ENCODE peak calls at places on chromosomes 1 and 21, in ten cellular contexts. One of them, this sample, is unnamed. For H3K4me1, the result is how much of the 10 kb centered on the place peaks cover.

GRCh38 chr1:153619171-153619570 is 3.0 kb upstream of the S100A14 start:
- DNase-seq in heart left ventricle: no peak
- DNase-seq in adrenal gland: no peak
- DNase-seq in CD4-positive, alpha-beta memory T cell: no peak
- DNase-seq in CD8-positive, alpha-beta memory T cell: no peak
- DNase-seq in left ventricle myocardium inferior: no peak
- DNase-seq in aorta: no peak
- DNase-seq in neuronal stem cell: no peak
- DNase-seq in CD8-positive, alpha-beta T cell: no peak
- DNase-seq in endothelial cell of umbilical vein: no peak
- DNase-seq in this sample: no peak

GRCh38 chr21:39911286-39911685 is 44.0 kb downstream of the PCP4 start:
- DNase-seq in heart left ventricle: no peak
- DNase-seq in adrenal gland: no peak
- DNase-seq in CD4-positive, alpha-beta memory T cell: no peak
- DNase-seq in CD8-positive, alpha-beta memory T cell: no peak
- DNase-seq in left ventricle myocardium inferior: no peak
- DNase-seq in aorta: no peak
- DNase-seq in neuronal stem cell: no peak
- DNase-seq in CD8-positive, alpha-beta T cell: no peak
- DNase-seq in endothelial cell of umbilical vein: no peak
- DNase-seq in this sample: no peak

GRCh38 chr21:38095220-38095619 is 161.6 kb upstream of the KCNJ15 start:
- DNase-seq in heart left ventricle: no peak
- DNase-seq in adrenal gland: no peak
- DNase-seq in CD4-positive, alpha-beta memory T cell: no peak
- DNase-seq in CD8-positive, alpha-beta memory T cell: no peak
- DNase-seq in left ventricle myocardium inferior: no peak
- DNase-seq in aorta: no peak
- DNase-seq in neuronal stem cell: no peak
- DNase-seq in CD8-positive, alpha-beta T cell: no peak
- DNase-seq in endothelial cell of umbilical vein: no peak
- DNase-seq in this sample: no peak

GRCh38 chr21:38569733-38570132 is 71.5 kb upstream of the ERG start:
- DNase-seq in heart left ventricle: no peak
- DNase-seq in adrenal gland: no peak
- DNase-seq in CD4-positive, alpha-beta memory T cell: no peak
- DNase-seq in CD8-positive, alpha-beta memory T cell: no peak
- DNase-seq in left ventricle myocardium inferior: no peak
- DNase-seq in aorta: no peak
- DNase-seq in neuronal stem cell: no peak
- DNase-seq in CD8-positive, alpha-beta T cell: no peak
- DNase-seq in endothelial cell of umbilical vein: no peak
- DNase-seq in this sample: no peak

GRCh38 chr21:42239973-42240372 is 21.0 kb downstream of the ABCG1 start:
- DNase-seq in heart left ventricle: no peak
- DNase-seq in adrenal gland: no peak
- DNase-seq in CD4-positive, alpha-beta memory T cell: no peak
- DNase-seq in CD8-positive, alpha-beta memory T cell: no peak
- DNase-seq in left ventricle myocardium inferior: peak
- DNase-seq in aorta: peak
- DNase-seq in neuronal stem cell: no peak
- DNase-seq in CD8-positive, alpha-beta T cell: no peak
- DNase-seq in endothelial cell of umbilical vein: no peak
- DNase-seq in this sample: no peak

GRCh38 chr1:198771562-198772153 is 132.8 kb downstream of the PTPRC start:
- DNase-seq in heart left ventricle: no peak
- DNase-seq in adrenal gland: no peak
- DNase-seq in CD4-positive, alpha-beta memory T cell: no peak
- DNase-seq in CD8-positive, alpha-beta memory T cell: no peak
- DNase-seq in left ventricle myocardium inferior: no peak
- DNase-seq in aorta: no peak
- DNase-seq in neuronal stem cell: peak
- DNase-seq in CD8-positive, alpha-beta T cell: no peak
- DNase-seq in endothelial cell of umbilical vein: peak
- DNase-seq in this sample: peak

GRCh38 chr21:20943476-20944085 is 54.6 kb upstream of the NCAM2 start:
- DNase-seq in heart left ventricle: no peak
- DNase-seq in adrenal gland: no peak
- DNase-seq in CD4-positive, alpha-beta memory T cell: no peak
- DNase-seq in CD8-positive, alpha-beta memory T cell: no peak
- DNase-seq in left ventricle myocardium inferior: no peak
- DNase-seq in aorta: no peak
- DNase-seq in neuronal stem cell: no peak
- DNase-seq in CD8-positive, alpha-beta T cell: no peak
- DNase-seq in endothelial cell of umbilical vein: no peak
- DNase-seq in this sample: no peak

GRCh38 chr1:2502661-2503553 is 23.5 kb downstream of the PANK4 start:
- DNase-seq in heart left ventricle: no peak
- DNase-seq in adrenal gland: no peak
- DNase-seq in CD4-positive, alpha-beta memory T cell: no peak
- DNase-seq in CD8-positive, alpha-beta memory T cell: no peak
- DNase-seq in left ventricle myocardium inferior: no peak
- DNase-seq in aorta: no peak
- DNase-seq in neuronal stem cell: no peak
- DNase-seq in CD8-positive, alpha-beta T cell: no peak
- DNase-seq in endothelial cell of umbilical vein: no peak
- DNase-seq in this sample: no peak

GRCh38 chr1:155050560-155051341 is at the start of gene ADAM15:
- DNase-seq in heart left ventricle: peak
- DNase-seq in adrenal gland: peak
- DNase-seq in CD4-positive, alpha-beta memory T cell: peak
- DNase-seq in CD8-positive, alpha-beta memory T cell: peak
- DNase-seq in left ventricle myocardium inferior: peak
- DNase-seq in aorta: peak
- DNase-seq in neuronal stem cell: peak
- DNase-seq in CD8-positive, alpha-beta T cell: peak
- DNase-seq in endothelial cell of umbilical vein: peak
- DNase-seq in this sample: peak

GRCh38 chr1:1346501-1346890 is 2.7 kb downstream of the DVL1 start:
- DNase-seq in heart left ventricle: no peak
- DNase-seq in adrenal gland: no peak
- DNase-seq in CD4-positive, alpha-beta memory T cell: no peak
- DNase-seq in CD8-positive, alpha-beta memory T cell: no peak
- DNase-seq in left ventricle myocardium inferior: no peak
- DNase-seq in aorta: no peak
- DNase-seq in neuronal stem cell: no peak
- DNase-seq in CD8-positive, alpha-beta T cell: no peak
- DNase-seq in endothelial cell of umbilical vein: no peak
- DNase-seq in this sample: no peak

GRCh38 chr21:27047331-27048314 is 80.7 kb upstream of the ADAMTS5 start:
- DNase-seq in heart left ventricle: no peak
- DNase-seq in adrenal gland: no peak
- DNase-seq in CD4-positive, alpha-beta memory T cell: no peak
- DNase-seq in CD8-positive, alpha-beta memory T cell: no peak
- DNase-seq in left ventricle myocardium inferior: no peak
- DNase-seq in aorta: no peak
- DNase-seq in neuronal stem cell: peak
- DNase-seq in CD8-positive, alpha-beta T cell: no peak
- DNase-seq in endothelial cell of umbilical vein: no peak
- DNase-seq in this sample: peak

GRCh38 chr1:8794605-8795004 is 22.8 kb downstream of the RERE start:
- DNase-seq in heart left ventricle: no peak
- DNase-seq in adrenal gland: no peak
- DNase-seq in CD4-positive, alpha-beta memory T cell: no peak
- DNase-seq in CD8-positive, alpha-beta memory T cell: no peak
- DNase-seq in left ventricle myocardium inferior: no peak
- DNase-seq in aorta: no peak
- DNase-seq in neuronal stem cell: no peak
- DNase-seq in CD8-positive, alpha-beta T cell: peak
- DNase-seq in endothelial cell of umbilical vein: no peak
- DNase-seq in this sample: no peak
- H3K4me1 ChIP-seq in heart left ventricle: under half
- H3K4me1 ChIP-seq in adrenal gland: under half
- H3K4me1 ChIP-seq in CD4-positive, alpha-beta memory T cell: under half
- H3K4me1 ChIP-seq in CD8-positive, alpha-beta memory T cell: under half
- H3K4me1 ChIP-seq in left ventricle myocardium inferior: under half
- H3K4me1 ChIP-seq in aorta: under half
- H3K4me1 ChIP-seq in neuronal stem cell: under half
- H3K4me1 ChIP-seq in CD8-positive, alpha-beta T cell: under half
- H3K4me1 ChIP-seq in endothelial cell of umbilical vein: under half
- H3K4me1 ChIP-seq in this sample: under half

GRCh38 chr1:67459068-67459467 is 28.9 kb upstream of the SERBP1 start:
- DNase-seq in heart left ventricle: no peak
- DNase-seq in adrenal gland: no peak
- DNase-seq in CD4-positive, alpha-beta memory T cell: no peak
- DNase-seq in CD8-positive, alpha-beta memory T cell: no peak
- DNase-seq in left ventricle myocardium inferior: no peak
- DNase-seq in aorta: no peak
- DNase-seq in neuronal stem cell: no peak
- DNase-seq in CD8-positive, alpha-beta T cell: no peak
- DNase-seq in endothelial cell of umbilical vein: no peak
- DNase-seq in this sample: no peak

GRCh38 chr1:67463298-67463960 is 33.2 kb upstream of the SERBP1 start:
- DNase-seq in heart left ventricle: no peak
- DNase-seq in adrenal gland: no peak
- DNase-seq in CD4-positive, alpha-beta memory T cell: no peak
- DNase-seq in CD8-positive, alpha-beta memory T cell: no peak
- DNase-seq in left ventricle myocardium inferior: no peak
- DNase-seq in aorta: no peak
- DNase-seq in neuronal stem cell: peak
- DNase-seq in CD8-positive, alpha-beta T cell: no peak
- DNase-seq in endothelial cell of umbilical vein: no peak
- DNase-seq in this sample: peak

GRCh38 chr1:67457247-67457646 is 27.0 kb upstream of the SERBP1 start:
- DNase-seq in heart left ventricle: no peak
- DNase-seq in adrenal gland: no peak
- DNase-seq in CD4-positive, alpha-beta memory T cell: no peak
- DNase-seq in CD8-positive, alpha-beta memory T cell: no peak
- DNase-seq in left ventricle myocardium inferior: no peak
- DNase-seq in aorta: no peak
- DNase-seq in neuronal stem cell: no peak
- DNase-seq in CD8-positive, alpha-beta T cell: no peak
- DNase-seq in endothelial cell of umbilical vein: no peak
- DNase-seq in this sample: no peak

GRCh38 chr1:67460648-67461500 is 30.7 kb upstream of the SERBP1 start:
- DNase-seq in heart left ventricle: peak
- DNase-seq in adrenal gland: no peak
- DNase-seq in CD4-positive, alpha-beta memory T cell: no peak
- DNase-seq in CD8-positive, alpha-beta memory T cell: no peak
- DNase-seq in left ventricle myocardium inferior: peak
- DNase-seq in aorta: peak
- DNase-seq in neuronal stem cell: no peak
- DNase-seq in CD8-positive, alpha-beta T cell: no peak
- DNase-seq in endothelial cell of umbilical vein: no peak
- DNase-seq in this sample: no peak

GRCh38 chr1:67458663-67459062 is 28.5 kb upstream of the SERBP1 start:
- DNase-seq in heart left ventricle: no peak
- DNase-seq in adrenal gland: no peak
- DNase-seq in CD4-positive, alpha-beta memory T cell: no peak
- DNase-seq in CD8-positive, alpha-beta memory T cell: no peak
- DNase-seq in left ventricle myocardium inferior: no peak
- DNase-seq in aorta: no peak
- DNase-seq in neuronal stem cell: no peak
- DNase-seq in CD8-positive, alpha-beta T cell: no peak
- DNase-seq in endothelial cell of umbilical vein: no peak
- DNase-seq in this sample: no peak
- H3K27ac ChIP-seq in heart left ventricle: no peak
- H3K27ac ChIP-seq in adrenal gland: no peak
- H3K27ac ChIP-seq in CD4-positive, alpha-beta memory T cell: no peak
- H3K27ac ChIP-seq in CD8-positive, alpha-beta memory T cell: no peak
- H3K27ac ChIP-seq in left ventricle myocardium inferior: no peak
- H3K27ac ChIP-seq in aorta: no peak
- H3K27ac ChIP-seq in neuronal stem cell: no peak
- H3K27ac ChIP-seq in CD8-positive, alpha-beta T cell: no peak
- H3K27ac ChIP-seq in endothelial cell of umbilical vein: no peak
- H3K27ac ChIP-seq in this sample: no peak

GRCh38 chr1:9442266-9442846 is 96.9 kb upstream of the SLC25A33 start:
- DNase-seq in heart left ventricle: no peak
- DNase-seq in adrenal gland: no peak
- DNase-seq in CD4-positive, alpha-beta memory T cell: no peak
- DNase-seq in CD8-positive, alpha-beta memory T cell: no peak
- DNase-seq in left ventricle myocardium inferior: no peak
- DNase-seq in aorta: no peak
- DNase-seq in neuronal stem cell: no peak
- DNase-seq in CD8-positive, alpha-beta T cell: no peak
- DNase-seq in endothelial cell of umbilical vein: peak
- DNase-seq in this sample: no peak
- H3K4me1 ChIP-seq in heart left ventricle: under half
- H3K4me1 ChIP-seq in adrenal gland: under half
- H3K4me1 ChIP-seq in CD4-positive, alpha-beta memory T cell: under half
- H3K4me1 ChIP-seq in CD8-positive, alpha-beta memory T cell: under half
- H3K4me1 ChIP-seq in left ventricle myocardium inferior: half or more
- H3K4me1 ChIP-seq in aorta: under half
- H3K4me1 ChIP-seq in neuronal stem cell: under half
- H3K4me1 ChIP-seq in CD8-positive, alpha-beta T cell: under half
- H3K4me1 ChIP-seq in endothelial cell of umbilical vein: under half
- H3K4me1 ChIP-seq in this sample: under half

GRCh38 chr1:221727146-221728036 is 14.5 kb downstream of the DUSP10 start:
- DNase-seq in heart left ventricle: no peak
- DNase-seq in adrenal gland: no peak
- DNase-seq in CD4-positive, alpha-beta memory T cell: no peak
- DNase-seq in CD8-positive, alpha-beta memory T cell: no peak
- DNase-seq in left ventricle myocardium inferior: no peak
- DNase-seq in aorta: no peak
- DNase-seq in neuronal stem cell: no peak
- DNase-seq in CD8-positive, alpha-beta T cell: no peak
- DNase-seq in endothelial cell of umbilical vein: no peak
- DNase-seq in this sample: no peak

GRCh38 chr1:221725683-221726330 is 16.1 kb downstream of the DUSP10 start:
- DNase-seq in heart left ventricle: no peak
- DNase-seq in adrenal gland: no peak
- DNase-seq in CD4-positive, alpha-beta memory T cell: no peak
- DNase-seq in CD8-positive, alpha-beta memory T cell: no peak
- DNase-seq in left ventricle myocardium inferior: no peak
- DNase-seq in aorta: no peak
- DNase-seq in neuronal stem cell: no peak
- DNase-seq in CD8-positive, alpha-beta T cell: no peak
- DNase-seq in endothelial cell of umbilical vein: no peak
- DNase-seq in this sample: no peak

GRCh38 chr1:221728037-221728505 is 13.8 kb downstream of the DUSP10 start:
- DNase-seq in heart left ventricle: no peak
- DNase-seq in adrenal gland: no peak
- DNase-seq in CD4-positive, alpha-beta memory T cell: no peak
- DNase-seq in CD8-positive, alpha-beta memory T cell: no peak
- DNase-seq in left ventricle myocardium inferior: no peak
- DNase-seq in aorta: no peak
- DNase-seq in neuronal stem cell: no peak
- DNase-seq in CD8-positive, alpha-beta T cell: no peak
- DNase-seq in endothelial cell of umbilical vein: no peak
- DNase-seq in this sample: no peak

GRCh38 chr1:221724931-221725605 is 16.8 kb downstream of the DUSP10 start:
- DNase-seq in heart left ventricle: no peak
- DNase-seq in adrenal gland: peak
- DNase-seq in CD4-positive, alpha-beta memory T cell: no peak
- DNase-seq in CD8-positive, alpha-beta memory T cell: no peak
- DNase-seq in left ventricle myocardium inferior: peak
- DNase-seq in aorta: peak
- DNase-seq in neuronal stem cell: no peak
- DNase-seq in CD8-positive, alpha-beta T cell: no peak
- DNase-seq in endothelial cell of umbilical vein: no peak
- DNase-seq in this sample: no peak

DNA sequence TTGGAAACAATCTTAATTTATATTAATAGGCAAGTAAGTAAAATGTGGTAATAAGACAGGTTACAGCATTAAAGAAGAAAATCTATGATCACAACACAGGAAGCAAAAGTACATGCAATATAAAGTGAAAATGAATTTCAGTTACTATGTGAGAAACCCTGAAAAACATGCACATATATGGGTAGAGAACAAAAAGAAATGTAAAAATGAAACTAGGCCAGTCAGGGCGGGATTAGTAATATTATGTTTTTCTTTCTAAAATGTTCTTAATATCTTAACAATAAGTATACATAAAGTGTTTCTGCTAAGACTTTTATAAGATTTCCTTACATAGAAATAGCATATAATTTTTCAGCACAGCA is 15.6 kb downstream of the DUSP10 start:
- DNase-seq in heart left ventricle: no peak
- DNase-seq in adrenal gland: no peak
- DNase-seq in CD4-positive, alpha-beta memory T cell: peak
- DNase-seq in CD8-positive, alpha-beta memory T cell: no peak
- DNase-seq in left ventricle myocardium inferior: no peak
- DNase-seq in aorta: no peak
- DNase-seq in neuronal stem cell: no peak
- DNase-seq in CD8-positive, alpha-beta T cell: no peak
- DNase-seq in endothelial cell of umbilical vein: no peak
- DNase-seq in this sample: no peak
- H3K27ac ChIP-seq in heart left ventricle: no peak
- H3K27ac ChIP-seq in adrenal gland: peak
- H3K27ac ChIP-seq in CD4-positive, alpha-beta memory T cell: peak
- H3K27ac ChIP-seq in CD8-positive, alpha-beta memory T cell: no peak
- H3K27ac ChIP-seq in left ventricle myocardium inferior: peak
- H3K27ac ChIP-seq in aorta: no peak
- H3K27ac ChIP-seq in neuronal stem cell: no peak
- H3K27ac ChIP-seq in CD8-positive, alpha-beta T cell: no peak
- H3K27ac ChIP-seq in endothelial cell of umbilical vein: no peak
- H3K27ac ChIP-seq in this sample: no peak